ENCODE peak calls at places on chromosomes 5 and 9, in nine cellular contexts. One of them, this sample, is unnamed.
A peak's percentile ranks its signal among the peaks of the same experiment; 100 is the strongest.

GRCh38 chr5:151476054-151476453 is 28.7 kb downstream of the SLC36A1 start:
- DNase-seq in T follicular helper cell: no peak
- DNase-seq in stimulated activated CD8-positive, alpha-beta memory T cell treated with anti-CD3 and anti-CD28 coated beads, Interleukin-4, amount 100 ng/mL, for 4 hours: no peak
- DNase-seq in EH: no peak
- DNase-seq in body of pancreas: peak; percentile 36
- DNase-seq in uterus: no peak
- DNase-seq in progenitor cell of endocrine pancreas: no peak
- DNase-seq in T47D: no peak
- DNase-seq in NCI-H2171 treated with DMSO at 0.1 percent for 48 hours: no peak
- DNase-seq in this sample: no peak

GRCh38 chr5:77129386-77129785 is 42.3 kb upstream of the ZBED3 start:
- DNase-seq in T follicular helper cell: no peak
- DNase-seq in stimulated activated CD8-positive, alpha-beta memory T cell treated with anti-CD3 and anti-CD28 coated beads, Interleukin-4, amount 100 ng/mL, for 4 hours: no peak
- DNase-seq in EH: peak; percentile 54
- DNase-seq in body of pancreas: no peak
- DNase-seq in uterus: peak; percentile 37
- DNase-seq in progenitor cell of endocrine pancreas: no peak
- DNase-seq in T47D: peak; percentile 40
- DNase-seq in NCI-H2171 treated with DMSO at 0.1 percent for 48 hours: peak; percentile 8
- DNase-seq in this sample: peak; percentile 61

GRCh38 chr9:135526089-135526729 is 5.0 kb downstream of the LCN1 start:
- DNase-seq in T follicular helper cell: no peak
- DNase-seq in stimulated activated CD8-positive, alpha-beta memory T cell treated with anti-CD3 and anti-CD28 coated beads, Interleukin-4, amount 100 ng/mL, for 4 hours: no peak
- DNase-seq in EH: no peak
- DNase-seq in body of pancreas: no peak
- DNase-seq in uterus: no peak
- DNase-seq in progenitor cell of endocrine pancreas: no peak
- DNase-seq in T47D: no peak
- DNase-seq in NCI-H2171 treated with DMSO at 0.1 percent for 48 hours: no peak
- DNase-seq in this sample: no peak

GRCh38 chr9:111831371-111832108 is 36.8 kb upstream of the SHOC1 start:
- DNase-seq in T follicular helper cell: no peak
- DNase-seq in stimulated activated CD8-positive, alpha-beta memory T cell treated with anti-CD3 and anti-CD28 coated beads, Interleukin-4, amount 100 ng/mL, for 4 hours: no peak
- DNase-seq in EH: peak; percentile 52
- DNase-seq in body of pancreas: no peak
- DNase-seq in uterus: no peak
- DNase-seq in progenitor cell of endocrine pancreas: no peak
- DNase-seq in T47D: no peak
- DNase-seq in NCI-H2171 treated with DMSO at 0.1 percent for 48 hours: no peak
- DNase-seq in this sample: no peak

GRCh38 chr5:17991775-17992174 is 357.5 kb downstream of the TAF11L14 start:
- DNase-seq in T follicular helper cell: no peak
- DNase-seq in stimulated activated CD8-positive, alpha-beta memory T cell treated with anti-CD3 and anti-CD28 coated beads, Interleukin-4, amount 100 ng/mL, for 4 hours: no peak
- DNase-seq in EH: no peak
- DNase-seq in body of pancreas: no peak
- DNase-seq in uterus: no peak
- DNase-seq in progenitor cell of endocrine pancreas: no peak
- DNase-seq in T47D: no peak
- DNase-seq in NCI-H2171 treated with DMSO at 0.1 percent for 48 hours: peak; percentile 69
- DNase-seq in this sample: peak; percentile 69

GRCh38 chr5:82975396-82975795 is 101.8 kb downstream of the TMEM167A start:
- DNase-seq in T follicular helper cell: no peak
- DNase-seq in stimulated activated CD8-positive, alpha-beta memory T cell treated with anti-CD3 and anti-CD28 coated beads, Interleukin-4, amount 100 ng/mL, for 4 hours: no peak
- DNase-seq in EH: no peak
- DNase-seq in body of pancreas: no peak
- DNase-seq in uterus: no peak
- DNase-seq in progenitor cell of endocrine pancreas: no peak
- DNase-seq in T47D: no peak
- DNase-seq in NCI-H2171 treated with DMSO at 0.1 percent for 48 hours: no peak
- DNase-seq in this sample: no peak

GRCh38 chr5:163104496-163104895 is 332.9 kb upstream of the CCNG1 start:
- DNase-seq in T follicular helper cell: no peak
- DNase-seq in stimulated activated CD8-positive, alpha-beta memory T cell treated with anti-CD3 and anti-CD28 coated beads, Interleukin-4, amount 100 ng/mL, for 4 hours: no peak
- DNase-seq in EH: no peak
- DNase-seq in body of pancreas: peak; percentile 16
- DNase-seq in uterus: no peak
- DNase-seq in progenitor cell of endocrine pancreas: no peak
- DNase-seq in T47D: no peak
- DNase-seq in NCI-H2171 treated with DMSO at 0.1 percent for 48 hours: no peak
- DNase-seq in this sample: peak; percentile 32

GRCh38 chr5:59218424-59219045 is 635.7 kb downstream of the RAB3C start:
- DNase-seq in T follicular helper cell: no peak
- DNase-seq in stimulated activated CD8-positive, alpha-beta memory T cell treated with anti-CD3 and anti-CD28 coated beads, Interleukin-4, amount 100 ng/mL, for 4 hours: no peak
- DNase-seq in EH: peak; percentile 20
- DNase-seq in body of pancreas: no peak
- DNase-seq in uterus: no peak
- DNase-seq in progenitor cell of endocrine pancreas: no peak
- DNase-seq in T47D: peak; percentile 18
- DNase-seq in NCI-H2171 treated with DMSO at 0.1 percent for 48 hours: peak; percentile 6
- DNase-seq in this sample: peak; percentile 24

GRCh38 chr9:128249914-128250838 is 25.6 kb downstream of the GOLGA2 start:
- DNase-seq in T follicular helper cell: peak; percentile 98
- DNase-seq in stimulated activated CD8-positive, alpha-beta memory T cell treated with anti-CD3 and anti-CD28 coated beads, Interleukin-4, amount 100 ng/mL, for 4 hours: peak; percentile 93
- DNase-seq in EH: peak; percentile 78
- DNase-seq in body of pancreas: peak; percentile 99
- DNase-seq in uterus: peak; percentile 68
- DNase-seq in progenitor cell of endocrine pancreas: peak; percentile 92
- DNase-seq in T47D: peak; percentile 97
- DNase-seq in NCI-H2171 treated with DMSO at 0.1 percent for 48 hours: no peak
- DNase-seq in this sample: peak; percentile 43

GRCh38 chr5:128842241-128842640 is 123.0 kb upstream of the SLC27A6 start:
- DNase-seq in T follicular helper cell: no peak
- DNase-seq in stimulated activated CD8-positive, alpha-beta memory T cell treated with anti-CD3 and anti-CD28 coated beads, Interleukin-4, amount 100 ng/mL, for 4 hours: no peak
- DNase-seq in EH: no peak
- DNase-seq in body of pancreas: no peak
- DNase-seq in uterus: no peak
- DNase-seq in progenitor cell of endocrine pancreas: no peak
- DNase-seq in T47D: peak; percentile 6
- DNase-seq in NCI-H2171 treated with DMSO at 0.1 percent for 48 hours: no peak
- DNase-seq in this sample: no peak

GRCh38 chr5:157115502-157115901 is 6.7 kb upstream of the HAVCR2 start:
- DNase-seq in T follicular helper cell: no peak
- DNase-seq in stimulated activated CD8-positive, alpha-beta memory T cell treated with anti-CD3 and anti-CD28 coated beads, Interleukin-4, amount 100 ng/mL, for 4 hours: no peak
- DNase-seq in EH: no peak
- DNase-seq in body of pancreas: no peak
- DNase-seq in uterus: no peak
- DNase-seq in progenitor cell of endocrine pancreas: no peak
- DNase-seq in T47D: no peak
- DNase-seq in NCI-H2171 treated with DMSO at 0.1 percent for 48 hours: no peak
- DNase-seq in this sample: no peak

GRCh38 chr5:143807401-143807800 is 4.6 kb upstream of the HMHB1 start:
- DNase-seq in T follicular helper cell: no peak
- DNase-seq in stimulated activated CD8-positive, alpha-beta memory T cell treated with anti-CD3 and anti-CD28 coated beads, Interleukin-4, amount 100 ng/mL, for 4 hours: no peak
- DNase-seq in EH: no peak
- DNase-seq in body of pancreas: no peak
- DNase-seq in uterus: no peak
- DNase-seq in progenitor cell of endocrine pancreas: no peak
- DNase-seq in T47D: no peak
- DNase-seq in NCI-H2171 treated with DMSO at 0.1 percent for 48 hours: peak; percentile 86
- DNase-seq in this sample: peak; percentile 23

GRCh38 chr9:5041390-5042115 is 56.5 kb downstream of the JAK2 start:
- DNase-seq in T follicular helper cell: no peak
- DNase-seq in stimulated activated CD8-positive, alpha-beta memory T cell treated with anti-CD3 and anti-CD28 coated beads, Interleukin-4, amount 100 ng/mL, for 4 hours: no peak
- DNase-seq in EH: no peak
- DNase-seq in body of pancreas: no peak
- DNase-seq in uterus: no peak
- DNase-seq in progenitor cell of endocrine pancreas: no peak
- DNase-seq in T47D: no peak
- DNase-seq in NCI-H2171 treated with DMSO at 0.1 percent for 48 hours: no peak
- DNase-seq in this sample: no peak

GRCh38 chr9:121340676-121341392 is 29.2 kb downstream of the STOM start:
- DNase-seq in T follicular helper cell: no peak
- DNase-seq in stimulated activated CD8-positive, alpha-beta memory T cell treated with anti-CD3 and anti-CD28 coated beads, Interleukin-4, amount 100 ng/mL, for 4 hours: no peak
- DNase-seq in EH: no peak
- DNase-seq in body of pancreas: no peak
- DNase-seq in uterus: no peak
- DNase-seq in progenitor cell of endocrine pancreas: no peak
- DNase-seq in T47D: no peak
- DNase-seq in NCI-H2171 treated with DMSO at 0.1 percent for 48 hours: no peak
- DNase-seq in this sample: no peak

GRCh38 chr5:151151793-151152192 is 5.8 kb downstream of the ANXA6 start:
- DNase-seq in T follicular helper cell: no peak
- DNase-seq in stimulated activated CD8-positive, alpha-beta memory T cell treated with anti-CD3 and anti-CD28 coated beads, Interleukin-4, amount 100 ng/mL, for 4 hours: no peak
- DNase-seq in EH: no peak
- DNase-seq in body of pancreas: no peak
- DNase-seq in uterus: no peak
- DNase-seq in progenitor cell of endocrine pancreas: no peak
- DNase-seq in T47D: no peak
- DNase-seq in NCI-H2171 treated with DMSO at 0.1 percent for 48 hours: no peak
- DNase-seq in this sample: no peak

GRCh38 chr5:107269678-107270077 is 401.1 kb downstream of the EFNA5 start:
- DNase-seq in T follicular helper cell: no peak
- DNase-seq in stimulated activated CD8-positive, alpha-beta memory T cell treated with anti-CD3 and anti-CD28 coated beads, Interleukin-4, amount 100 ng/mL, for 4 hours: no peak
- DNase-seq in EH: no peak
- DNase-seq in body of pancreas: no peak
- DNase-seq in uterus: no peak
- DNase-seq in progenitor cell of endocrine pancreas: no peak
- DNase-seq in T47D: no peak
- DNase-seq in NCI-H2171 treated with DMSO at 0.1 percent for 48 hours: no peak
- DNase-seq in this sample: no peak

GRCh38 chr5:110258460-110258859 is 468.0 kb downstream of the TMEM232 start:
- DNase-seq in T follicular helper cell: no peak
- DNase-seq in stimulated activated CD8-positive, alpha-beta memory T cell treated with anti-CD3 and anti-CD28 coated beads, Interleukin-4, amount 100 ng/mL, for 4 hours: no peak
- DNase-seq in EH: no peak
- DNase-seq in body of pancreas: no peak
- DNase-seq in uterus: no peak
- DNase-seq in progenitor cell of endocrine pancreas: no peak
- DNase-seq in T47D: no peak
- DNase-seq in NCI-H2171 treated with DMSO at 0.1 percent for 48 hours: peak; percentile 57
- DNase-seq in this sample: peak; percentile 85

GRCh38 chr9:134910146-134910545 is 7.6 kb downstream of the FCN1 start:
- DNase-seq in T follicular helper cell: no peak
- DNase-seq in stimulated activated CD8-positive, alpha-beta memory T cell treated with anti-CD3 and anti-CD28 coated beads, Interleukin-4, amount 100 ng/mL, for 4 hours: no peak
- DNase-seq in EH: no peak
- DNase-seq in body of pancreas: no peak
- DNase-seq in uterus: no peak
- DNase-seq in progenitor cell of endocrine pancreas: no peak
- DNase-seq in T47D: no peak
- DNase-seq in NCI-H2171 treated with DMSO at 0.1 percent for 48 hours: no peak
- DNase-seq in this sample: no peak

GRCh38 chr9:116718111-116718510 is 31.0 kb downstream of the TRIM32 start:
- DNase-seq in T follicular helper cell: no peak
- DNase-seq in stimulated activated CD8-positive, alpha-beta memory T cell treated with anti-CD3 and anti-CD28 coated beads, Interleukin-4, amount 100 ng/mL, for 4 hours: no peak
- DNase-seq in EH: peak; percentile 44
- DNase-seq in body of pancreas: no peak
- DNase-seq in uterus: no peak
- DNase-seq in progenitor cell of endocrine pancreas: no peak
- DNase-seq in T47D: no peak
- DNase-seq in NCI-H2171 treated with DMSO at 0.1 percent for 48 hours: no peak
- DNase-seq in this sample: no peak

GRCh38 chr5:171999877-172000276 is 6.6 kb downstream of the FBXW11 start:
- DNase-seq in T follicular helper cell: no peak
- DNase-seq in stimulated activated CD8-positive, alpha-beta memory T cell treated with anti-CD3 and anti-CD28 coated beads, Interleukin-4, amount 100 ng/mL, for 4 hours: no peak
- DNase-seq in EH: no peak
- DNase-seq in body of pancreas: no peak
- DNase-seq in uterus: no peak
- DNase-seq in progenitor cell of endocrine pancreas: no peak
- DNase-seq in T47D: peak; percentile 60
- DNase-seq in NCI-H2171 treated with DMSO at 0.1 percent for 48 hours: no peak
- DNase-seq in this sample: no peak